ENCODE peak calls at places on chromosomes 13 and 19, in seven cellular contexts. One of them, this sample, is unnamed. For H3K4me1, the result is how much of the 10 kb centered on the place peaks cover.

GRCh38 chr13:20360041-20360491 is 127.9 kb upstream of the GJB6 start:
- DNase-seq in Peyer's patch: no peak
- DNase-seq in adrenal gland: peak
- DNase-seq in A549: no peak
- DNase-seq in right lobe of liver: peak
- DNase-seq in heart left ventricle: no peak
- DNase-seq in breast epithelium: no peak
- DNase-seq in this sample: no peak

GRCh38 chr13:58087566-58087965 is 456.0 kb downstream of the PCDH17 start:
- DNase-seq in heart left ventricle: no peak
- DNase-seq in Peyer's patch: no peak
- DNase-seq in A549: no peak
- DNase-seq in adrenal gland: no peak
- DNase-seq in breast epithelium: no peak
- DNase-seq in right lobe of liver: no peak
- DNase-seq in this sample: no peak

GRCh38 chr13:99399623-99399974 is 92.4 kb upstream of the GPR183 start:
- DNase-seq in adrenal gland: no peak
- DNase-seq in heart left ventricle: no peak
- DNase-seq in Peyer's patch: no peak
- DNase-seq in right lobe of liver: no peak
- DNase-seq in A549: no peak
- DNase-seq in breast epithelium: no peak
- DNase-seq in this sample: no peak

GRCh38 chr13:63910406-63910957 is 2494.8 kb upstream of the PCDH20 start:
- DNase-seq in heart left ventricle: no peak
- DNase-seq in right lobe of liver: no peak
- DNase-seq in A549: no peak
- DNase-seq in adrenal gland: no peak
- DNase-seq in Peyer's patch: no peak
- DNase-seq in breast epithelium: no peak
- DNase-seq in this sample: no peak

GRCh38 chr13:42102961-42103688 is 54.7 kb downstream of the DGKH start:
- DNase-seq in heart left ventricle: no peak
- DNase-seq in adrenal gland: no peak
- DNase-seq in A549: no peak
- DNase-seq in breast epithelium: no peak
- DNase-seq in right lobe of liver: no peak
- DNase-seq in Peyer's patch: no peak
- DNase-seq in this sample: no peak

GRCh38 chr13:50685491-50685890 is 158.0 kb downstream of the DLEU7 start:
- DNase-seq in right lobe of liver: peak
- DNase-seq in adrenal gland: peak
- DNase-seq in Peyer's patch: no peak
- DNase-seq in breast epithelium: peak
- DNase-seq in A549: no peak
- DNase-seq in heart left ventricle: peak
- DNase-seq in this sample: peak

GRCh38 chr19:18185538-18185937 is 7.5 kb upstream of the MPV17L2 start:
- DNase-seq in A549: no peak
- DNase-seq in right lobe of liver: no peak
- DNase-seq in heart left ventricle: no peak
- DNase-seq in breast epithelium: no peak
- DNase-seq in Peyer's patch: no peak
- DNase-seq in adrenal gland: no peak
- DNase-seq in this sample: no peak

GRCh38 chr19:18281082-18282020 is at the start of gene JUND:
- DNase-seq in heart left ventricle: peak
- DNase-seq in A549: peak
- DNase-seq in adrenal gland: peak
- DNase-seq in right lobe of liver: peak
- DNase-seq in breast epithelium: peak
- DNase-seq in Peyer's patch: peak
- DNase-seq in this sample: peak

GRCh38 chr19:32287811-32288227 is 57.6 kb upstream of the ZNF507 start:
- DNase-seq in breast epithelium: no peak
- DNase-seq in adrenal gland: peak
- DNase-seq in heart left ventricle: peak
- DNase-seq in Peyer's patch: peak
- DNase-seq in right lobe of liver: peak
- DNase-seq in A549: peak
- DNase-seq in this sample: peak

DNA sequence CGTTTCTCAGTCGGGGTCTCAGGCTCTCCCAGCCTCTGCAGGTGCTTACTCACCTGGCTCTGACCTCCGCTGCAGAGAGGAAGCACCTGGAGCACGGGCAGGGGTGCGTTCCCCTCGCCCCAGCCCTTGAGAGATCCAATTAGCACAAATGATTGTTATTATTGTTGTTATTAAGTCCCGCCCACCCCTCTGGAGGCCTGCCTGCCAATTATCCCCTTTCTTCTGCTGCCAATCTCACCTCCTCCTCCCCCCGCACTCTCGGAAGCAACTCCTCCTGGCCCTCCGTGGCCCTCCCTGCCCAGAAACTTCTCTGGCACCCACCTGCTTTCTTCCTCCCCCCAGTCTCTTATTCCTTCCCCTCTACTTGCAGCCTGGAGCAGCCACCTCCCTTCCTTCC is 8.8 kb downstream of the ZNF787 start:
- DNase-seq in right lobe of liver: no peak
- DNase-seq in breast epithelium: no peak
- DNase-seq in Peyer's patch: no peak
- DNase-seq in A549: no peak
- DNase-seq in adrenal gland: no peak
- DNase-seq in heart left ventricle: peak
- DNase-seq in this sample: no peak
- TF ChIP-seq POLR2A in right lobe of liver: no peak
- TF ChIP-seq POLR2A in breast epithelium: no peak
- TF ChIP-seq POLR2A in Peyer's patch: no peak
- TF ChIP-seq POLR2A in A549: no peak
- TF ChIP-seq POLR2A in adrenal gland: no peak
- TF ChIP-seq POLR2A in heart left ventricle: no peak
- TF ChIP-seq POLR2A in this sample: no peak

DNA sequence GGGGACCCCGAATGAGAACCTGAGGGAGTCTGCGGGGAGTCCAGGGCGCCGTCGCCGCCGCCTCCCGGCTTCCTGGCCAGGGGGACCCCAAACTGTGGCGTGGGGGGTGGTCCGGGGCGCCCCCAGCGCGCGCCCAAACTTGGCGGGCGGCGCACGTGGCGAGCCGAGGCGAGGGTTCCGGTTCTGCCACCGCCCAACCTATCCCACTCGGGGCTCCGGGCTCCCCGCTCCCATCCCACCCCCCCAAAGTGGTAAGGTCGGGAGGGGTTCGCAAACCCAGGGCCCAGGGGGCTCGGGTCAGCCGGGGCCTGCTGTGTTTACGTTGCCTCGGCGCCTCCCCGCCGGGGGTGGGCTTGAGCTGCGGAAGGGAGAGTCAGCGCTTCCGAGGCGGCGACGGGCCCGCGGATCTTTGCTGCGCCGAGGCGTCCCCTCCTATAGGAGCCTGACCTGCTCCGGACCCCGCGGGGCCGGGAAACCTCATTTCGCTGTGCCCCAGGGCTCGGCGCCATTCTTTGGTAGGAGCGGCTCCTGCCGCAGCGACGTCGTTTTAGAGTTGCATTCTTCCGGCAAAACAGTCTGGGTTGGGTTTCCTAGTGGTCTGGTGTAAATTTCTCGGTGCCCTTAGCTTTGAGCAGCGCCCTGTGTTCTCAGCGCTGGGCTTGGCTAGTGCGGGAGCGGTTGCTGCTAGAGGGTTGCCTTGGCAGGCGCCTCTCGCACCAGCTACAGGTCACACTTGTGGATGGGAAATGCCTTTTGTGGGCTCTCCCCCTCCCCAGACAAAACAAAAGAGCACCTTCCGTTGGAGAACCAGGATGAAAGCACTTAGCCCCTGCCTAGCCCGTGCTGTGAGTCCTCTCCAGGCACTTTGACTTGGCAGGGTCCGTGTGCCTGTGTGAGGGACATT is 1.2 kb downstream of the DAZAP1 start:
- DNase-seq in right lobe of liver: peak
- DNase-seq in heart left ventricle: peak
- DNase-seq in breast epithelium: no peak
- DNase-seq in Peyer's patch: peak
- DNase-seq in adrenal gland: peak
- DNase-seq in A549: no peak
- DNase-seq in this sample: peak
- H3K4me1 ChIP-seq in right lobe of liver: under half
- H3K4me1 ChIP-seq in heart left ventricle: under half
- H3K4me1 ChIP-seq in breast epithelium: under half
- H3K4me1 ChIP-seq in Peyer's patch: half or more
- H3K4me1 ChIP-seq in adrenal gland: under half
- H3K4me1 ChIP-seq in A549: under half
- H3K4me1 ChIP-seq in this sample: under half

GRCh38 chr19:16897572-16898056 is 8.8 kb downstream of the F2RL3 start:
- DNase-seq in A549: no peak
- DNase-seq in adrenal gland: peak
- DNase-seq in right lobe of liver: peak
- DNase-seq in breast epithelium: no peak
- DNase-seq in Peyer's patch: no peak
- DNase-seq in heart left ventricle: peak
- DNase-seq in this sample: no peak
- TF ChIP-seq POLR2A in A549: no peak
- TF ChIP-seq POLR2A in adrenal gland: peak
- TF ChIP-seq POLR2A in right lobe of liver: no peak
- TF ChIP-seq POLR2A in breast epithelium: no peak
- TF ChIP-seq POLR2A in Peyer's patch: peak
- TF ChIP-seq POLR2A in heart left ventricle: peak
- TF ChIP-seq POLR2A in this sample: no peak

GRCh38 chr19:3671680-3672574 is 28.3 kb downstream of the PIP5K1C start:
- DNase-seq in heart left ventricle: no peak
- DNase-seq in A549: no peak
- DNase-seq in Peyer's patch: no peak
- DNase-seq in right lobe of liver: no peak
- DNase-seq in adrenal gland: no peak
- DNase-seq in breast epithelium: no peak
- DNase-seq in this sample: no peak

GRCh38 chr19:3672575-3672948 is 27.7 kb downstream of the PIP5K1C start:
- DNase-seq in right lobe of liver: no peak
- DNase-seq in A549: no peak
- DNase-seq in breast epithelium: no peak
- DNase-seq in Peyer's patch: no peak
- DNase-seq in adrenal gland: no peak
- DNase-seq in heart left ventricle: no peak
- DNase-seq in this sample: no peak

GRCh38 chr19:3672993-3673392 is 27.3 kb downstream of the PIP5K1C start:
- DNase-seq in right lobe of liver: no peak
- DNase-seq in heart left ventricle: no peak
- DNase-seq in breast epithelium: no peak
- DNase-seq in adrenal gland: no peak
- DNase-seq in A549: no peak
- DNase-seq in Peyer's patch: no peak
- DNase-seq in this sample: no peak

GRCh38 chr19:3673506-3674439 is 26.5 kb downstream of the PIP5K1C start:
- DNase-seq in breast epithelium: no peak
- DNase-seq in right lobe of liver: no peak
- DNase-seq in adrenal gland: no peak
- DNase-seq in A549: no peak
- DNase-seq in Peyer's patch: no peak
- DNase-seq in heart left ventricle: no peak
- DNase-seq in this sample: no peak

DNA sequence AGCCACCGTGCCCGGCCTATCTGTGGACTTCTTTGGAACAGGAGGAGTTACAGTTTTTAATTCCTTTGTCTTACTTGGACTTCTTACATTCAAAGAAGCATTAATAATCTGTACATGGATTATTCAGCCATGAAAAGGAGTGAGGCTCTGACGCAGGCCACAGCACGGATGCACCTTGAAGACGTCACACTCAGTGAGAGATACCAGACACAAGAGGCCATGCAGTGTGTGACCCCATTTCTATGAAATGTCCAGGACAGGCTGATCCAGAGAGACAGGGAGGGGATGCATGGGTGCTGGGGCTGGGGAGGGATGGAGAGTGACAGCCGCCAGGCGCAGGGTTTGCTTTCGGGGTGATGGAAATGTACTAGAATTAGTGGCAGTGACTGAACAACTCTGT is 25.5 kb downstream of the PIP5K1C start:
- DNase-seq in right lobe of liver: no peak
- DNase-seq in breast epithelium: no peak
- DNase-seq in Peyer's patch: no peak
- DNase-seq in heart left ventricle: no peak
- DNase-seq in adrenal gland: no peak
- DNase-seq in A549: no peak
- DNase-seq in this sample: no peak
- H3K4me1 ChIP-seq in right lobe of liver: under half
- H3K4me1 ChIP-seq in breast epithelium: under half
- H3K4me1 ChIP-seq in Peyer's patch: under half
- H3K4me1 ChIP-seq in heart left ventricle: under half
- H3K4me1 ChIP-seq in adrenal gland: under half
- H3K4me1 ChIP-seq in A549: under half
- H3K4me1 ChIP-seq in this sample: under half